ENCODE peak calls at places on chromosome 22, in six cellular contexts. R is MCF 10A, Z is AG09309, C is psoas muscle, W is PC-3, G is sigmoid colon. A is an unnamed sample.

GRCh38 chr22:20792966-20793332 is 19.0 kb downstream of the SERPIND1 start:
- DNase-seq in R (no peak), Z (no peak), C (no peak), W (no peak), G (no peak), A (no peak)

GRCh38 chr22:25824828-25825474 is 83.0 kb downstream of the MYO18B start:
- DNase-seq in R (no peak), Z (no peak), C (no peak), W (no peak), G (no peak), A (no peak)

GRCh38 chr22:21074092-21074715 is 28.5 kb downstream of the LRRC74B start:
- DNase-seq in R (peak; percentile 85), Z (peak; percentile 17), C (peak; percentile 34), W (peak; percentile 84), G (no peak), A (peak; percentile 29)

GRCh38 chr22:49010086-49010863 is 817.4 kb downstream of the BRD1 start:
- DNase-seq in R (no peak), Z (no peak), C (no peak), W (no peak), G (peak; percentile 45), A (no peak)

GRCh38 chr22:28917747-28918543 is 34.6 kb downstream of the ZNRF3 start:
- DNase-seq in R (no peak), Z (no peak), C (no peak), W (no peak), G (peak; percentile 67), A (no peak)

GRCh38 chr22:33299245-33299956 is 241.2 kb upstream of the SYN3 start:
- DNase-seq in R (no peak), Z (no peak), C (no peak), W (no peak), G (no peak), A (peak; percentile 61)

GRCh38 chr22:21760640-21761039 is 25.0 kb upstream of the YPEL1 start:
- DNase-seq in R (peak; percentile 44), Z (peak; percentile 65), C (no peak), W (peak; percentile 8), G (no peak), A (no peak)

GRCh38 chr22:29149841-29150555 is 55.7 kb upstream of the EMID1 start:
- DNase-seq in R (no peak), Z (no peak), C (no peak), W (no peak), G (peak; percentile 66), A (no peak)

GRCh38 chr22:46611189-46611588 is 9.0 kb upstream of the GRAMD4 start:
- DNase-seq in R (no peak), Z (no peak), C (no peak), W (no peak), G (no peak), A (no peak)

GRCh38 chr22:46613606-46613997 is 6.6 kb upstream of the GRAMD4 start:
- DNase-seq in R (no peak), Z (no peak), C (peak; percentile 49), W (no peak), G (no peak), A (no peak)

GRCh38 chr22:46612904-46613605 is 7.1 kb upstream of the GRAMD4 start:
- DNase-seq in R (no peak), Z (no peak), C (peak; percentile 22), W (no peak), G (no peak), A (no peak)

GRCh38 chr22:46614070-46614931 is 5.9 kb upstream of the GRAMD4 start:
- DNase-seq in R (no peak), Z (no peak), C (no peak), W (no peak), G (no peak), A (no peak)

DNA sequence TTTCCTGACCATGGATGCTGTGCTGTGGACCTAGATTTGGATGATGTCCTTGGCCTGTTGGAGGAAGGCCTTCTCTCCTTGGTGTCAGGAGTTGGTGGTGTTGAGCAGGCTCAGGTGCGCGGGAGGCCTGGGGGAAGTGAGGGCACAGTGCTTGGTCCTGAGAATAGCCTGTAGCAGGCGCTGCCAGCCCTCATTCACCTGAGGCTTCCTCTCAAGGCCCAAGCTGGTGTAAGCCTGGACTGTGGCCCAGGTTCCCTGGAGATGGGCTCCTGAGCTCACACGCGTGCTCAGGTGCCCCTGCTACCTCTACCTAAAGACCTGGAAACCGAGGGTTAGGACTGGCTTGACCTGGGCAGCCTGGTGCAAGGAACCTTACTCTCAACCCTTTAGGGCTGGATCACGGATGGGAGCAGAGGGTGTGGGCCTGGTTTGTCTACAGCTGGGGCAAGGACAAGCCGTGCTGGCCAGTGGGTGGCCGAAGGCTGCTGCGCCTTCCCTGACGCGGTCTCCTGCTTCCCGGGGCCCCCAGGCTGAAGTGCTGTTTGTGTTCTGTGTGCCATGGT is 7.8 kb upstream of the GRAMD4 start:
- DNase-seq in R (no peak), Z (no peak), C (no peak), W (no peak), G (no peak), A (no peak)
- TF ChIP-seq CTCF in R (no peak), Z (no peak), C (no peak), W (no peak), G (no peak), A (no peak)

GRCh38 chr22:23057331-23057730 is 13.0 kb upstream of the GNAZ start:
- DNase-seq in R (no peak), Z (no peak), C (no peak), W (no peak), G (no peak), A (no peak)

GRCh38 chr22:23055448-23056179 is 14.7 kb upstream of the GNAZ start:
- DNase-seq in R (no peak), Z (no peak), C (no peak), W (no peak), G (no peak), A (no peak)

GRCh38 chr22:23053051-23053707 is 17.1 kb upstream of the GNAZ start:
- DNase-seq in R (no peak), Z (no peak), C (no peak), W (no peak), G (no peak), A (no peak)

GRCh38 chr22:23054531-23055257 is 15.6 kb upstream of the GNAZ start:
- DNase-seq in R (no peak), Z (no peak), C (no peak), W (no peak), G (no peak), A (no peak)

DNA sequence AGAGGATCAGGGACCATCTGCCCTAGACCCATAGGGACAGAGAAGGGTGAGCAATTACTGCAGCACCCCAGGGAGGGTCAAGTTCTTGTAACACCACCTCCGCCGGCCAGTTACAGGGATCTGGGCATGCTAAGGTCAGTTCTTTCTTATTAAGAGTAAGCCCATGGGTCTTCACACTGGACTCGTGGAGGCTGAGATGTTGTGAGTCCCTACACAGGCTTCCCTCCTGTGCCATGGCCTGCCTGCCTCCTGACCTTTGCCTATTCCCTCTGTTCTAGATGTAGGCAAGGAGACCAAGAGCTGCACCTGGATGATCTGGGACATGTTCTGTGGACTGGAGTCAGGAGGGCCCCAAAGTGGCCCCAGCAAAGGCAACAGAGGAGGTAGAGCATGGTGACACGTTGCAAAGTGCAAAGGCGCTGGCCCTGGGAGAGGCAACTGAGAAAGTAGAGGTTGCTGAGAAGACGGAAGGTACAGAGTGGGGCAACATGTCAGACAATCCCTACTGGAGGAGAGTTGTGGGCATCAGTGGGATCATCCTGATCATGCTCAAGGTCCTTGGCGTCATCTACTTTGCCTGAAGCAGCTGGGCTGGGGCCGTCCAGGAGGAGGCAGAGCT is 16.3 kb upstream of the GNAZ start:
- DNase-seq in R (no peak), Z (no peak), C (no peak), W (no peak), G (no peak), A (no peak)
- TF ChIP-seq CTCF in R (no peak), Z (no peak), C (no peak), W (no peak), G (no peak), A (no peak)

DNA sequence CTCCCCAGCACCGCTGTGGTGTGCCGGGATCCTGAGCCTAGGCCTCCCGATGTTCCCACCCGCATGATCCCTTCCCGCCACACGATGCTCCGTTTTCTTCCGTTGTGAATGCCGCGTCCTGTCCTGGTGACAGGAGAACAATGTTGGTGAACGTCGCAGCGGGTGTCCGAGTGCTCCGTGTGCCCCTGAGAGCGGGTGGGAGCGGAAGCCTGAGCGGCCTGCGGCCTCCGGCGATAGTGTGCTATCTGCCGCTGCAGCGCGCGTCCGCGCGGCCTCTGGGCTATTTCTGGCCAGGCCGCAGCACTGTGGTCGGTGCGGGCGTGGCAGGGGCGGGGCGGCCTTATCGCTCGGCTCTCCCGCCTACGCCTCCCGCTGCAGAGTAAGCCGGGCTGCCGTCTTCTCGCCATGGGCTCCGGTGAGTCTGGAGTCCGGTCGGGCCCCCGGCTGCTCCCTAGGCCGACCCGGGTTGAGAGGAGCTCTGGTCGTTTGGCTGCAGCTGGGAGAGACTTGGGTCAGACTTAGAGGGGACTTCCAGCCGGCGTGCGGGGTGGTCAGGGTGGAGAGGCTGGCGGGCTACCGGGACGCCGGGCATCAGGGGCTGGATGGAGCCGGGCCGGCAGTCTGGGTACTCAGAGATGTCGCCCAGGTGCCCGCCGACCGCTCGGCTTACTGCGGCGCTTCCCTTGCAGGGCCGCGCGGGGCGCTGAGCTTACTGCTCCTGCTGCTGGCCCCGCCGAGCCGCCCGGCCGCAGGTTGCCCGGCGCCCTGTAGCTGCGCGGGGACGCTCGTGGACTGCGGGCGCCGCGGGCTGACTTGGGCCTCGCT is at the start of gene GP1BB:
- DNase-seq in R (no peak), Z (no peak), C (no peak), W (peak; percentile 34), G (no peak), A (no peak)
- TF ChIP-seq CTCF in R (no peak), Z (no peak), C (no peak), W (no peak), G (no peak), A (no peak)

DNA sequence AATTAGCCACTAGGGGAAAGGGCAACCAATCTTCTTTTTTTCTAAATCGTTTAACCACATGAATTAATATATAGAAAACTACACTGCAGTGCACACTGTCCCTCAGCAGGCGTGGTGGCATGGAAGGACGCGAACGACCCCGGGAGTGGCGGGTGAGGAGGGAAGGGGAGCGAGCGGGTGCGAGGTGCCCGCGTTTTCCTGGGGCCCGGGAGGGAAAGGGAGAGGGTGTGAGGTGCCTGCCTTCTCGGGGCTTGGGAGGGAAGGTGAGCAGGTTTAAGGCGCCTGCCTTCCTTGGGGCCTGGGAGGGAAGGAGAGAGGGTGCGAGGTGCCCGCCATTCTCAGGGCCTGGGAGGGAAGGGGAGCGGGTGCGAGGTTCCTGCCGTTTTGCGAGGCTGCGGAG is 765 bp downstream of the GAB4 start:
- DNase-seq in R (no peak), Z (no peak), C (no peak), W (no peak), G (no peak), A (no peak)
- TF ChIP-seq CTCF in R (no peak), Z (no peak), C (no peak), W (no peak), G (no peak), A (no peak)

DNA sequence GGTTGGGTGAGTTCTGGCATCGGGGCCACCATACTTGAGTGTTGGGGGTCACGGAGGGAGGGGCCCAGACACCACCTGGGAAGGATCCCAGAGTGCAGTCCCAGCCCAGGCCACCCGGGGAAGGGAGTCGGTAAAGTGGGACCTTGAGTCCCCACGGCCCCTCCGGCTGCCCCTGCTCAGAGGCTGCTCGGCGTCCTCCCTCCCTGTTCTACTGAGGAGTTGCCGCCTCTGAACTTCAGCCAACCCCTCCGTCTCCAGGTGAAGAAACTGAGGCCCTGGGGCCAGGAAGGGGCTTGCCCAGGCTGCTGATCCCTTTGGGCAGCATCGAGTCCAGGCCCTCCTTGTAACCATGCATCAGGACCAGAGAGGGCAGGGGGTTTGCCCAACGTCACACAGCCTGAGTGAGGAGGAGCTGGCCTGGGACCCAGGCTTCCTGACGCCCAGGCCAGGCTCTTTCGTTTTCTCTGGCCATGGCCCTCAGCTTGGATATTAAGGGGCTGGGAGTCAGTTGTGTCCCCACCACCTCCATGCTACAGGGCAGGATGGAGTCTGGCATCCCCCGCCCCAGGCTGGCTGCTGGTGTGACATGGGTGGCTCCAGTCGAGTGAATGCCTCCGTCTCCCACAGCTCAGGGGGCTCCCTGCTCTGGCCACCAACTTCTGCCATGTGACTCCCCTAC is 1.3 kb downstream of the PARVG start:
- DNase-seq in R (no peak), Z (no peak), C (no peak), W (no peak), G (no peak), A (no peak)
- TF ChIP-seq CTCF in R (no peak), Z (no peak), C (no peak), W (no peak), G (no peak), A (no peak)